ENCODE peak calls at places on chromosomes 1 and 21, in nine cellular contexts. G, Z, X, K, D, C, A, E and Y are unnamed samples.

GRCh38 chr1:201426395-201427310 is 5.1 kb upstream of the TNNI1 start:
- DNase-seq in G (no peak), Z (no peak), X (no peak), K (no peak), D (no peak), C (no peak), A (no peak), E (no peak), Y (no peak)

GRCh38 chr1:226447932-226448670 is 40.2 kb upstream of the PARP1 start:
- DNase-seq in G (peak), Z (no peak), X (no peak), K (peak), D (no peak), C (no peak), A (no peak), E (no peak), Y (no peak)

GRCh38 chr1:198678901-198679329 is 40.1 kb downstream of the PTPRC start:
- DNase-seq in G (no peak), Z (no peak), X (peak), K (no peak), D (no peak), C (no peak), A (no peak), E (peak), Y (no peak)

GRCh38 chr1:28950449-28950848 is 36.1 kb downstream of the EPB41 start:
- DNase-seq in G (no peak), Z (no peak), X (no peak), K (no peak), D (no peak), C (no peak), A (no peak), E (no peak), Y (no peak)

GRCh38 chr1:9400425-9401079 is 107.9 kb downstream of the SPSB1 start:
- DNase-seq in G (no peak), Z (no peak), X (no peak), K (peak), D (no peak), C (no peak), A (no peak), E (no peak), Y (no peak)

GRCh38 chr1:19858894-19859293 is 23.3 kb upstream of the OTUD3 start:
- DNase-seq in G (no peak), Z (no peak), X (no peak), K (no peak), D (no peak), C (no peak), A (no peak), E (no peak), Y (no peak)

GRCh38 chr1:162228586-162228985 is 148.1 kb downstream of the SPATA46 start:
- DNase-seq in G (no peak), Z (no peak), X (no peak), K (no peak), D (no peak), C (no peak), A (no peak), E (no peak), Y (no peak)

GRCh38 chr1:85328713-85329376 is 52.4 kb upstream of the BCL10 start:
- DNase-seq in G (peak), Z (peak), X (no peak), K (peak), D (no peak), C (peak), A (peak), E (no peak), Y (peak)

GRCh38 chr1:109274533-109275476 is 8.1 kb downstream of the PSRC1 start:
- DNase-seq in G (no peak), Z (no peak), X (no peak), K (peak), D (no peak), C (peak), A (peak), E (peak), Y (peak)

GRCh38 chr1:244552336-244552735 is 91.3 kb downstream of the CATSPERE start:
- DNase-seq in G (peak), Z (no peak), X (no peak), K (peak), D (no peak), C (no peak), A (no peak), E (no peak), Y (no peak)

GRCh38 chr1:226870323-226871046 is at the start of gene PSEN2:
- DNase-seq in G (peak), Z (peak), X (peak), K (peak), D (no peak), C (peak), A (peak), E (peak), Y (peak)

GRCh38 chr1:90851711-90852050 is 134.6 kb upstream of the BARHL2 start:
- DNase-seq in G (no peak), Z (no peak), X (no peak), K (no peak), D (no peak), C (no peak), A (no peak), E (no peak), Y (no peak)

GRCh38 chr1:9270290-9270900 is 22.3 kb upstream of the SPSB1 start:
- DNase-seq in G (no peak), Z (no peak), X (no peak), K (peak), D (no peak), C (no peak), A (no peak), E (no peak), Y (no peak)

GRCh38 chr1:224510880-224511645 is 76.5 kb upstream of the WDR26 start:
- DNase-seq in G (no peak), Z (no peak), X (no peak), K (peak), D (no peak), C (peak), A (peak), E (no peak), Y (no peak)

GRCh38 chr1:213131851-213132655 is 81.0 kb downstream of the RPS6KC1 start:
- DNase-seq in G (no peak), Z (no peak), X (no peak), K (no peak), D (no peak), C (peak), A (no peak), E (no peak), Y (no peak)

GRCh38 chr1:238177960-238178359 is 287.2 kb upstream of the ZP4 start:
- DNase-seq in G (no peak), Z (peak), X (no peak), K (peak), D (no peak), C (no peak), A (no peak), E (no peak), Y (no peak)

GRCh38 chr1:188709146-188709545 is 1768.5 kb downstream of the BRINP3 start:
- DNase-seq in G (no peak), Z (no peak), X (no peak), K (no peak), D (no peak), C (no peak), A (no peak), E (no peak), Y (no peak)

GRCh38 chr1:177800386-177801058 is 169.3 kb downstream of the SEC16B start:
- DNase-seq in G (peak), Z (no peak), X (no peak), K (peak), D (no peak), C (peak), A (no peak), E (no peak), Y (no peak)

GRCh38 chr1:174157157-174157806 is 2.0 kb upstream of the RABGAP1L start:
- DNase-seq in G (no peak), Z (no peak), X (no peak), K (peak), D (no peak), C (no peak), A (no peak), E (no peak), Y (no peak)

GRCh38 chr21:14762309-14762708 is 216.2 kb upstream of the SAMSN1 start:
- DNase-seq in G (no peak), Z (no peak), X (no peak), K (no peak), D (no peak), C (no peak), A (no peak), E (no peak), Y (no peak)

GRCh38 chr1:81949421-81949820 is 148.7 kb downstream of the ADGRL2 start:
- DNase-seq in G (no peak), Z (no peak), X (no peak), K (peak), D (no peak), C (no peak), A (no peak), E (no peak), Y (no peak)

GRCh38 chr1:12143631-12144155 is 23.1 kb upstream of the TNFRSF1B start:
- DNase-seq in G (peak), Z (no peak), X (no peak), K (peak), D (no peak), C (peak), A (peak), E (peak), Y (peak)

GRCh38 chr1:206893380-206893779 is 3.9 kb upstream of the IL24 start:
- DNase-seq in G (no peak), Z (no peak), X (no peak), K (no peak), D (no peak), C (no peak), A (no peak), E (no peak), Y (no peak)

GRCh38 chr1:61241411-61241838 is 159.1 kb downstream of the NFIA start:
- DNase-seq in G (peak), Z (no peak), X (no peak), K (peak), D (no peak), C (peak), A (no peak), E (peak), Y (peak)

GRCh38 chr1:218339267-218339831 is 5.8 kb upstream of the TGFB2 start:
- DNase-seq in G (peak), Z (no peak), X (no peak), K (peak), D (no peak), C (peak), A (no peak), E (no peak), Y (no peak)

GRCh38 chr1:31102501-31102950 is 37.0 kb upstream of the PUM1 start:
- DNase-seq in G (peak), Z (no peak), X (no peak), K (peak), D (no peak), C (peak), A (no peak), E (peak), Y (no peak)

GRCh38 chr1:24586970-24587820 is 31.3 kb downstream of the NCMAP start:
- DNase-seq in G (peak), Z (peak), X (peak), K (peak), D (no peak), C (peak), A (no peak), E (peak), Y (peak)

GRCh38 chr1:145872421-145872891 is 13.2 kb downstream of the ANKRD35 start:
- DNase-seq in G (peak), Z (no peak), X (no peak), K (no peak), D (no peak), C (peak), A (no peak), E (peak), Y (peak)

GRCh38 chr1:246482780-246483179 is 24.3 kb downstream of the SMYD3 start:
- DNase-seq in G (no peak), Z (no peak), X (no peak), K (no peak), D (no peak), C (peak), A (no peak), E (no peak), Y (no peak)

GRCh38 chr1:159197767-159198557 is 6.7 kb upstream of the ACKR1 start:
- DNase-seq in G (peak), Z (peak), X (peak), K (peak), D (no peak), C (peak), A (peak), E (peak), Y (peak)

GRCh38 chr1:9196129-9197040 is 38.2 kb upstream of the H6PD start:
- DNase-seq in G (peak), Z (no peak), X (peak), K (peak), D (no peak), C (peak), A (peak), E (peak), Y (peak)

GRCh38 chr1:83508485-83509151 is 490.3 kb downstream of the TTLL7 start:
- DNase-seq in G (peak), Z (no peak), X (peak), K (no peak), D (no peak), C (peak), A (peak), E (no peak), Y (peak)

GRCh38 chr1:10790155-10790707 is 6.2 kb downstream of the CASZ1 start:
- DNase-seq in G (no peak), Z (no peak), X (no peak), K (no peak), D (no peak), C (no peak), A (no peak), E (no peak), Y (no peak)

GRCh38 chr1:85343612-85344255 is 67.3 kb upstream of the BCL10 start:
- DNase-seq in G (peak), Z (no peak), X (no peak), K (no peak), D (no peak), C (peak), A (no peak), E (no peak), Y (no peak)

GRCh38 chr1:14108356-14109275 is 408.6 kb downstream of the PRDM2 start:
- DNase-seq in G (no peak), Z (no peak), X (no peak), K (peak), D (no peak), C (no peak), A (no peak), E (no peak), Y (peak)

GRCh38 chr1:26142165-26142564 is 16.7 kb upstream of the FAM110D start:
- DNase-seq in G (no peak), Z (no peak), X (no peak), K (no peak), D (no peak), C (no peak), A (peak), E (no peak), Y (no peak)
- H3K4me3 ChIP-seq in G (no peak), Z (no peak), X (no peak), K (no peak), D (no peak), C (no peak), A (no peak), E (no peak), Y (no peak)

GRCh38 chr1:116755036-116755435 is 806 bp downstream of the CD2 start:
- DNase-seq in G (no peak), Z (no peak), X (no peak), K (no peak), D (no peak), C (no peak), A (no peak), E (no peak), Y (no peak)
- H3K4me3 ChIP-seq in G (no peak), Z (no peak), X (peak), K (no peak), D (peak), C (no peak), A (no peak), E (no peak), Y (no peak)

GRCh38 chr1:94322696-94323095 is 85.3 kb upstream of the ARHGAP29 start:
- DNase-seq in G (peak), Z (no peak), X (no peak), K (peak), D (no peak), C (no peak), A (peak), E (no peak), Y (no peak)

GRCh38 chr1:94324168-94324544 is 86.8 kb upstream of the ARHGAP29 start:
- DNase-seq in G (peak), Z (no peak), X (no peak), K (peak), D (no peak), C (no peak), A (no peak), E (no peak), Y (no peak)

GRCh38 chr1:94325379-94326302 is 88.3 kb upstream of the ARHGAP29 start:
- DNase-seq in G (peak), Z (no peak), X (no peak), K (peak), D (no peak), C (peak), A (peak), E (no peak), Y (no peak)

GRCh38 chr1:94321662-94322061 is 84.3 kb upstream of the ARHGAP29 start:
- DNase-seq in G (no peak), Z (no peak), X (no peak), K (no peak), D (no peak), C (no peak), A (no peak), E (no peak), Y (no peak)

DNA sequence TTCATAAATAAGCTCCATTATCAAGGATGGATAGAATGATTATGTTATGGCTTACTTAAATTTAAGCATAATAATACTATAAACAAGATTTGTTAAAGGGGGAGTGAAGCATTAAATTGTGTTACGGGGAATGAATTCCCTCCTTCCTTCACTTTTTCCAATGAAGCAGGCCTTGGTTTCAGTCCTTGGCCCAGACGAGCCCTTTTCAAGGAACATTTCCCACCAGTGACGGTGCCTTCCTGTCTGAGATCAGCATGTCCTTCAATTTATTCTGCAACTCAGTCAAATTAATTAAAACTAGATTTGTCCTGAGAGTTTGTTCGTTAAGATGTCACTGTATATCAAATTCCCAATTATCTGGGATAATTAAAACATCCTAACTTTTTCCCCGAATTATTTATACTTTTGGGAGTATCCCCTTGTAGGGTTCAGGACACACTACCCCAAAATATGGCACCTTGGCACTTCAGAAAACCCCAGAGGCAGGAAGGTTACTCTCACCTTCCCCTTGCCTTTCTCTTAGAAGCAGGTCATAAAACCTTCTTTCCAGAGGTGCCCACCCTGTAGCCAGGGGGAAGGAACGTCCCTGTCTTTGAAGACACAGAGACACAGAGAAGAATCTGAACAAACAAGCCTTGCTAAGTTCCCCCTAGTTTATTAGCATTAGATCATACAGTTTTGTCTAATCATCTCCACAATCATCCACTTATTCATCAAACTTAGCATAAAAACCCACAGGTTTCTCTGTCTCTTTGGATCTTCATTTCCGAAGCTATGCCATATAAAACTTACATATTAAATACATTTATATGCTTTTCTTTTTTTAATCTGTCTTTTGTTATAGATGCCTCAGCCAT is 86.2 kb upstream of the ARHGAP29 start:
- DNase-seq in G (no peak), Z (no peak), X (no peak), K (peak), D (no peak), C (no peak), A (no peak), E (no peak), Y (no peak)
- H3K4me3 ChIP-seq in G (no peak), Z (no peak), X (no peak), K (no peak), D (no peak), C (no peak), A (no peak), E (no peak), Y (no peak)

GRCh38 chr1:43303477-43304286 is 2.9 kb downstream of the TIE1 start:
- DNase-seq in G (no peak), Z (no peak), X (no peak), K (no peak), D (no peak), C (no peak), A (no peak), E (peak), Y (no peak)

GRCh38 chr1:43300661-43301094 is at the start of gene TIE1:
- DNase-seq in G (no peak), Z (no peak), X (no peak), K (no peak), D (no peak), C (no peak), A (no peak), E (no peak), Y (no peak)

GRCh38 chr1:43304287-43304615 is 3.5 kb downstream of the TIE1 start:
- DNase-seq in G (no peak), Z (no peak), X (no peak), K (no peak), D (no peak), C (no peak), A (no peak), E (no peak), Y (no peak)

GRCh38 chr1:43302721-43303476 is 2.1 kb downstream of the TIE1 start:
- DNase-seq in G (peak), Z (no peak), X (no peak), K (peak), D (no peak), C (no peak), A (no peak), E (peak), Y (no peak)

GRCh38 chr1:43302226-43302625 is 1.4 kb downstream of the TIE1 start:
- DNase-seq in G (no peak), Z (no peak), X (no peak), K (no peak), D (no peak), C (no peak), A (no peak), E (no peak), Y (no peak)
- H3K4me3 ChIP-seq in G (no peak), Z (no peak), X (no peak), K (no peak), D (peak), C (no peak), A (no peak), E (no peak), Y (no peak)

GRCh38 chr1:155379180-155379876 is 58.6 kb downstream of the RUSC1 start:
- DNase-seq in G (peak), Z (no peak), X (no peak), K (no peak), D (no peak), C (peak), A (no peak), E (no peak), Y (no peak)
- H3K4me3 ChIP-seq in G (peak), Z (no peak), X (no peak), K (no peak), D (no peak), C (no peak), A (no peak), E (no peak), Y (no peak)

DNA sequence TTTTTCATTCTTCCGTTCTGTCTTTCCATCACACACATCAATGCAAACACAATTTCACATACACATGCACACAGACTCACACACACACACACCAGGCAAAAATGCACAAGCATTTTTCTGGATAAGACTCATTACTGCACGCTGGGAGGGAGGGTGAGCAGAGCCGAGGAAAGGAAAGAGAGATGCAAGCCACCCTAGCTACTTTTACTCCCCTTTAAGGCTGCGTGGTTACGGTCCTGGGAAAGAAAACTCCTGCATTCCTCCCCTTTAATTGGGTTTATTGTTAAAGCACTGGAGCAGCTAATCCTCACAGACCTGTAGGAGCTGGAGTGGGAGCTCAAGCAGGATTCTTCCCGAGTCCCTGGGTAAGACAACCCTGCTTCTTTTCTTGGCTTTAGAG is at the start of gene CAMK1G:
- DNase-seq in G (peak), Z (peak), X (no peak), K (peak), D (no peak), C (peak), A (no peak), E (no peak), Y (no peak)
- H3K4me3 ChIP-seq in G (no peak), Z (peak), X (no peak), K (no peak), D (no peak), C (peak), A (no peak), E (no peak), Y (no peak)

GRCh38 chr1:228758451-228758850 is 23.2 kb downstream of the RHOU start:
- DNase-seq in G (no peak), Z (no peak), X (no peak), K (no peak), D (no peak), C (no peak), A (no peak), E (no peak), Y (no peak)

GRCh38 chr1:228753933-228754332 is 18.7 kb downstream of the RHOU start:
- DNase-seq in G (peak), Z (no peak), X (no peak), K (no peak), D (no peak), C (no peak), A (no peak), E (no peak), Y (no peak)

GRCh38 chr1:228754646-228755268 is 19.5 kb downstream of the RHOU start:
- DNase-seq in G (no peak), Z (no peak), X (no peak), K (no peak), D (no peak), C (no peak), A (no peak), E (no peak), Y (no peak)

GRCh38 chr1:228755800-228756199 is 20.5 kb downstream of the RHOU start:
- DNase-seq in G (no peak), Z (no peak), X (no peak), K (no peak), D (no peak), C (no peak), A (no peak), E (no peak), Y (no peak)

GRCh38 chr1:228756457-228756856 is 21.2 kb downstream of the RHOU start:
- DNase-seq in G (no peak), Z (no peak), X (no peak), K (no peak), D (no peak), C (no peak), A (no peak), E (no peak), Y (no peak)
- H3K4me3 ChIP-seq in G (no peak), Z (no peak), X (no peak), K (no peak), D (no peak), C (no peak), A (no peak), E (no peak), Y (no peak)

GRCh38 chr1:154870734-154871133 is 653 bp upstream of the KCNN3 start:
- DNase-seq in G (no peak), Z (no peak), X (no peak), K (no peak), D (no peak), C (no peak), A (no peak), E (no peak), Y (no peak)
- H3K4me3 ChIP-seq in G (no peak), Z (no peak), X (no peak), K (no peak), D (peak), C (no peak), A (no peak), E (no peak), Y (no peak)